ENCODE peak calls at places on chromosomes 2 and 18, in four cellular contexts. E, D, L and C are unnamed samples. For H3K27me3, the result is how much of the 10 kb centered on the place peaks cover.

GRCh38 chr2:131521961-131522781 is 5.5 kb upstream of the CCDC74A start:
- DNase-seq in L (no peak), D (no peak), E (no peak), C (no peak)

GRCh38 chr2:61367177-61367576 is 103.7 kb downstream of the USP34 start:
- DNase-seq in D (no peak), L (no peak), E (peak), C (no peak)

GRCh38 chr18:8854962-8855361 is 149.6 kb downstream of the MTCL1 start:
- DNase-seq in D (no peak), E (no peak), L (peak), C (no peak)

GRCh38 chr2:74440005-74440377 is 1.7 kb downstream of the RTKN start:
- DNase-seq in D (no peak), E (peak), L (peak), C (no peak)

GRCh38 chr18:32036506-32037210 is 18.0 kb downstream of the RNF125 start:
- DNase-seq in D (no peak), E (no peak), L (no peak), C (no peak)

GRCh38 chr2:47035615-47036488 is 119.3 kb downstream of the STPG4 start:
- DNase-seq in D (no peak), E (no peak), L (no peak), C (no peak)

GRCh38 chr2:25651066-25651465 is 22.3 kb downstream of the DTNB start:
- DNase-seq in E (no peak), D (no peak), L (peak), C (no peak)

GRCh38 chr2:71558300-71559051 is 105.1 kb downstream of the DYSF start:
- DNase-seq in D (no peak), L (no peak), E (no peak), C (no peak)

GRCh38 chr2:195683174-195683573 is 26.1 kb downstream of the SLC39A10 start:
- DNase-seq in L (peak), E (no peak), D (no peak), C (no peak)

GRCh38 chr2:184923751-184924150 is 325.4 kb downstream of the ZNF804A start:
- DNase-seq in D (no peak), E (no peak), L (no peak), C (no peak)

GRCh38 chr2:123438277-123439050 is 586.6 kb upstream of the CNTNAP5 start:
- DNase-seq in L (no peak), E (no peak), D (no peak), C (no peak)

GRCh38 chr2:794554-795244 is 117.5 kb upstream of the TMEM18 start:
- DNase-seq in E (no peak), L (no peak), D (no peak), C (no peak)

DNA sequence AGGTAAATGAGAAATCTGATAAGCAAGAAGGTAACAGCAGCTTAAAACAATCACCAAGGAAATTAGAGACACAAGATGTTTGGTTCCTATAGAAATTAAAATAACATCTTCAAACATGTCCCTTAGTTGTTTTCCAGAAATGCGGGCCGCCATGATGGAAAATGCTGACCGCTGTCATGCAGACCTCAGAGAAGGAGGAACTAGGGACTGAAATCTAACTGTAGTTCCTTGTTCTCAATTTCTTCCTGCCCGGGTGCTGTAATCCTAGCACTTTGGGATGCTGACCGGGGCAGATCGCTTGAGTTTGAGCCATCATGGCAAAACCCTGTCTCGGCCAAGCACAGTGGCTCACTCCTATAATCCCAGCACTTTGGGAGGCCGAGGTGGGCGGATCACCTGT is 51.1 kb downstream of the TEX51 start:
- DNase-seq in D (no peak), E (no peak), L (no peak), C (no peak)
- H3K27me3 ChIP-seq in D (under half), E (under half), L (under half), C (under half)

DNA sequence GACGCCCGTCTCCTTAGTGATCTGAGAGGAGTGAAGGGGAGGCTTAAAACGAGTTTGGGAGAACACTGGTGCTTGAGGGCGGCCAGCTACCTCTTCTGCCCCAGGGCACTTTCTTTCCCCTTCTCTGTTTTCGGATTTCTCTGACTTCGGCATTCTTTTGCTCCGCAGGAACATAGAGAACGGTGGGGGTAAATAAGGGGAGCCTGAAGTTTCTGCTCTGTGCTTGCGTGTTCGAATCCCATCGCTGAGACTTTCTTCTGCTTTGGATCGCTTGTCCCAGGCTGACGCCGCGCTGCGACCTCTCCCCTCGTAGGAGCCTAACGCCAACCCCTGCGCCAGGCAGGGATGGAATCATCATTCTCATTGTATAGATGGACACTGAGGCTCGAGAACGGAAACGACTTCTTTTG is 3.0 kb upstream of the DLX2 start:
- DNase-seq in L (no peak), E (no peak), D (no peak), C (no peak)
- H3K4me3 ChIP-seq in L (peak), E (no peak), D (no peak), C (no peak)

DNA sequence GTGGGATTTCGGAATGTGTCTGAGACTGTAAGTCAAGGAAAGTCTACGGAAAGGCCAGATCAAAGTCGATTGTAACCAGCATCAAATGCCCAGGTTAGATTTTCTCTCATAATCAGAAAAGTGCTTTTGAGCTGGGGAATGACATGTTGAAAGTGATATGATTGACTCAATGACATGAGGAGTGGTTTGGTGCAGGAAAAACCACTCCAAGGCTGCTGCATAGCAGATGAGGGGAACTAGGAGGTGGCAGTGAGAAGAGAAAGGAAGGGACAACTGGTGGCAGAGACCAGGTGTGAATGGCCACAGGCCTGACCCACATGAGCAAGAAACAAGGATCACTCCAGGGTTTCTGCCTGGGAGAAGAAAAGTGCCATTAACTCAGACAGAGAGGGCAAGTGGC is 822 bp downstream of the SLC35F6 start:
- DNase-seq in D (no peak), L (no peak), E (no peak), C (no peak)
- H3K27me3 ChIP-seq in D (under half), L (under half), E (under half), C (under half)

DNA sequence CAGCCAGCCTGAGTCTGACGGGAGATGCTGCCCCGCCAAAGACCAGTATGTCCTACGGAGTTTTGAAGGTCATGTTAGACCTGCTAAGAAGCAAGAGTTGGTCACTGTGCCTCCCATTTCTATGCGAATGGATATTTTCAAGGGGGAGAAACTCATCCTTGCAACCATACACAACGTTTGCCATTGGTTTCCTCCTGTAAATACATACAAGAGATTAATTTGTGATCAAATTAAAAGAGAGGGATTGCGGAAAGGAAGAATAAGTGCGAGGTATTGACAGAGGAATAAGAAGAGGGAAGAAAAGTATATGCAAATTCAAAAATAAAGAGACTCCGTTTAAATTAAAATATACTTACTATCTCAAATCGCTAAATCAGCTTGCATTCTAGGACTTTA is 809 bp upstream of the CACNB4 start:
- DNase-seq in D (no peak), E (no peak), L (no peak), C (no peak)
- H3K4me3 ChIP-seq in D (no peak), E (peak), L (no peak), C (no peak)

DNA sequence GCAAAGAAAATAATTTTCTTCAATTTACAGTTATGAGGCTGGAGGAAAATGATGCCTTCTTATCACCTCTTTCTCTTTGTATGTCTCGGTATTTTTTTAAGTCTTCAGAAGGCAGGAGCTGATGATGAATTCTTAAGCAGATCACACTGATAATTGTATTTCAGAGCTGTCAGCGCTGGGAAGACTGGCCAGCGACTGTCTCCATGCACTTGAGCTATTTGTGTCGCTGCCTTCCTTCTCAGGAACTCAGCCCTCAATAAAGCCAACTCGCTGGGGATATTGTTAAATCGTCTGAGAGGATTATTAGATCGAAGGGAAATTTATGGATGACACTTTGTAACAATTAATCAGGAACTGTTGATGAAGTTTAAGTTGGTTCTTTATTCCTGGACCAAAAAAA is 40.3 kb downstream of the PTGR3 start:
- DNase-seq in D (no peak), L (no peak), E (no peak), C (no peak)
- H3K27me3 ChIP-seq in D (under half), L (under half), E (under half), C (under half)

GRCh38 chr2:239802101-239802649 is 223.0 kb downstream of the NDUFA10 start:
- DNase-seq in D (no peak), L (no peak), E (no peak), C (no peak)

GRCh38 chr2:239801404-239802100 is 223.6 kb downstream of the NDUFA10 start:
- DNase-seq in D (no peak), L (no peak), E (no peak), C (no peak)

GRCh38 chr2:239803102-239803763 is 221.9 kb downstream of the NDUFA10 start:
- DNase-seq in D (no peak), L (no peak), E (no peak), C (no peak)

GRCh38 chr2:239803764-239804111 is 221.4 kb downstream of the NDUFA10 start:
- DNase-seq in D (no peak), L (no peak), E (no peak), C (no peak)

GRCh38 chr2:239800785-239801184 is 224.4 kb downstream of the NDUFA10 start:
- DNase-seq in D (no peak), E (no peak), L (no peak), C (no peak)
- H3K4me3 ChIP-seq in D (no peak), E (no peak), L (no peak), C (no peak)

DNA sequence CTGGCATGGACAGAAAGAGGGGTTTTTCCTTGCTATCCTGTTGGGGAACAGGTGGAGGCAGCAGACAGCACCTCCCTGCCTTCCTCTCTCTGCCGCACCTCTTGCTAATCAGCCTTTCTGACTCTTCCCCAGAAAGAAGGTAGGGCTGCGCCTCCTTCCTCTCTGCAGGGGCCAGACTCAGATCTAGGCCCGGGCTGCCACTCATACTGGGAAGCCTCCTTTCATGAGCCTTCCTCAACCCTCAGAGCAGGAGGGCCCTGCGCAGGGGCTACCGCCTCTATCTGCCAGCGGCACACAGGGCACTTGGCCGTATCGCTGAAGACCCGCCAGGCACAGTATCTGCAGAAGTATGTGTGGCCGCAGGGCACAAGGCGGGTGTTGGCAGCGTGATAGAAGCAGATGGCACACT is 7.1 kb downstream of the NEURL3 start:
- DNase-seq in D (no peak), E (peak), L (no peak), C (no peak)
- H3K27me3 ChIP-seq in D (under half), E (under half), L (half or more), C (under half)

GRCh38 chr18:45207328-45207727 is 407.9 kb upstream of the SLC14A2 start:
- DNase-seq in D (no peak), E (no peak), L (no peak), C (no peak)

GRCh38 chr18:45208164-45208563 is 407.1 kb upstream of the SLC14A2 start:
- DNase-seq in D (no peak), L (no peak), E (no peak), C (no peak)

GRCh38 chr18:45213040-45213333 is 402.3 kb upstream of the SLC14A2 start:
- DNase-seq in D (no peak), L (no peak), E (no peak), C (no peak)

GRCh38 chr18:45212186-45213039 is 402.9 kb upstream of the SLC14A2 start:
- DNase-seq in E (no peak), D (peak), L (peak), C (peak)
- H3K4me3 ChIP-seq in E (no peak), D (no peak), L (no peak), C (no peak)

DNA sequence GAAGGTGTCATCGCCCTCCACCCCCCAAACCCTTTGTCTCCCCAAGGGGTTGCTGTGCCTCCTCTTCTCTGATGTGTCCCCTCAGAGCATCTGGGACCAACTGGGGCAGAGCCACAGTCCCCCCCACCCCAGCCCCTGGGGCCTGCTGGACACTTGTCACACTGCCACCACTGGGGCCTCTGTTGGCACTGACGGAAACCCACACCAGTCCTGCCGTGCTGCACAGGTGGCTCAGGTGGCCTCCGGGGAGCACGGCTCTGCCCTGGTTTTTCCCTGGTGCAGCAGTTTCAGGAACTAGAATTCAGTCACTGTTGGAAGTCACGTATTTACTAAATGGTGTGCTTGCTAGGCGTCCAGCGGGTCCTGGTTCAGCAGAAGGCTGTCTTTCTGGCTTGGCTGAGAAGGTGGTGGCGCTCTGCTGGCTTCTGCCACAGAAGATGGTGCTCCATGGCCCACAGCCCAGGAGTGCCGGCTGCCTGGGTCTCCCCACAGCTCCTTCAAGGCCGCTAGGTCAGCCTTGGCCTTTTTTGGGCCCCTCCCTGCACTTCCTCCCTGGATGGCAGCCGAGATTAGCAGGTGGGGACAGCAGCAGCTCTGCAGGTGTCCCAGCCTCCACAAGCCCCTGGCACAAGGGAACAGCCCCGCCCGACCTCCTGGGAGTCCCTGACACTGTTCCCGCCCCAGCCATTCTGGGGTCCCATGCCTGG is 18.6 kb upstream of the KLHL30 start:
- DNase-seq in E (peak), L (no peak), D (no peak), C (no peak)
- H3K27me3 ChIP-seq in E (under half), L (under half), D (under half), C (under half)